ENCODE peak calls at places on chromosomes 7 and 10, in five cellular contexts. X is neuronal stem cell, A is DND-41, K is endothelial cell of umbilical vein, H is GM23248. J is an unnamed sample.
A peak's percentile ranks its signal among the peaks of the same experiment; 100 is the strongest.

GRCh38 chr7:91988213-91988612 is 47.6 kb downstream of the AKAP9 start:
- DNase-seq in X (no peak), A (no peak), K (no peak), H (no peak), J (no peak)

GRCh38 chr10:6498771-6499170 is 81.3 kb downstream of the PRKCQ start:
- DNase-seq in X (no peak), A (peak; percentile 65), K (no peak), H (no peak), J (peak; percentile 13)

GRCh38 chr10:49173201-49173772 is 14.9 kb downstream of the TMEM273 start:
- DNase-seq in X (no peak), A (no peak), K (no peak), H (no peak), J (no peak)

GRCh38 chr7:73705551-73705920 is 13.9 kb downstream of the STX1A start:
- DNase-seq in X (no peak), A (no peak), K (no peak), H (no peak), J (no peak)

GRCh38 chr7:130732980-130733865 is 784 bp downstream of the KLF14 start:
- DNase-seq in X (no peak), A (no peak), K (no peak), H (peak; percentile 41), J (no peak)

GRCh38 chr10:33986515-33986914 is 652.0 kb upstream of the NRP1 start:
- DNase-seq in X (no peak), A (no peak), K (no peak), H (no peak), J (no peak)

GRCh38 chr10:71924771-71925170 is 39.4 kb upstream of the CHST3 start:
- DNase-seq in X (no peak), A (no peak), K (no peak), H (no peak), J (no peak)

GRCh38 chr7:87310790-87311419 is 34.6 kb upstream of the CROT start:
- DNase-seq in X (no peak), A (no peak), K (no peak), H (peak; percentile 80), J (no peak)

GRCh38 chr7:3493499-3493898 is 192.4 kb downstream of the SDK1 start:
- DNase-seq in X (no peak), A (no peak), K (peak; percentile 64), H (peak; percentile 4), J (no peak)

GRCh38 chr10:71847418-71847817 is 3.6 kb downstream of the PSAP start:
- DNase-seq in X (no peak), A (peak; percentile 38), K (no peak), H (no peak), J (no peak)

GRCh38 chr7:90766814-90767564 is 170.9 kb downstream of the CDK14 start:
- DNase-seq in X (peak; percentile 18), A (no peak), K (no peak), H (peak; percentile 91), J (no peak)

GRCh38 chr10:110632591-110633215 is 11.4 kb upstream of the RBM20 start:
- DNase-seq in X (no peak), A (no peak), K (no peak), H (peak; percentile 34), J (no peak)

GRCh38 chr10:129692695-129693094 is 225.7 kb downstream of the MGMT start:
- DNase-seq in X (no peak), A (no peak), K (no peak), H (no peak), J (no peak)

GRCh38 chr10:129693382-129693781 is 226.3 kb downstream of the MGMT start:
- DNase-seq in X (no peak), A (no peak), K (no peak), H (no peak), J (no peak)

GRCh38 chr10:129694184-129694583 is 227.1 kb downstream of the MGMT start:
- DNase-seq in X (no peak), A (no peak), K (no peak), H (no peak), J (no peak)

GRCh38 chr10:129689681-129690080 is 222.6 kb downstream of the MGMT start:
- DNase-seq in X (no peak), A (no peak), K (no peak), H (peak; percentile 45), J (no peak)

GRCh38 chr10:129690248-129691070 is 223.4 kb downstream of the MGMT start:
- DNase-seq in X (no peak), A (no peak), K (no peak), H (peak; percentile 25), J (no peak)
- H2AFZ ChIP-seq in X (no peak overlapping the region), A (no peak overlapping the region), K (no peak overlapping the region), H (peak overlapping the region; percentile 50), J (no peak overlapping the region)

GRCh38 chr10:88232978-88233537 is 350.1 kb downstream of the RNLS start:
- DNase-seq in X (peak; percentile 45), A (no peak), K (no peak), H (no peak), J (no peak)
- H3K27ac ChIP-seq in X (peak overlapping the region; percentile 50), A (no peak overlapping the region), K (no peak overlapping the region), H (no peak overlapping the region), J (no peak overlapping the region)

DNA sequence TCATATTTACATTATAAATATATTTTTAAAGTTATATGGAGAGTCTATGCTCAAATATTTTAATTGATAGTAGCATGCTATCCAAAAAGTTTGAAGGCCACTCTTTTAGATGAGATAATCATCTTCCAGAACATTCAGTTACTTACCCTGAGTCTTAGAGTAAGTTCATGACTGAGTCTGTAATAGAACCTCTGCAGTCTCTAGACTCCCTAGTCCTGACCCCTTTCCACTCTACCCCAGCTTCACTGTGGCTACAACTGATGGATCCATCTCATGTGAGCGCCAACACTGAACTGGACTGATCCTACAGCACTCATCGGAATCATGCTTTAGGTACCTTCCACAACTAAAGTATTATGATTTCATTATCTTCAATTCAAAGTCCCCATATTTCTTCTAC is 10.1 kb downstream of the HACD1 start:
- DNase-seq in X (no peak), A (no peak), K (no peak), H (no peak), J (no peak)
- H2AFZ ChIP-seq in X (no peak overlapping the region), A (no peak overlapping the region), K (no peak overlapping the region), H (no peak overlapping the region), J (no peak overlapping the region)

DNA sequence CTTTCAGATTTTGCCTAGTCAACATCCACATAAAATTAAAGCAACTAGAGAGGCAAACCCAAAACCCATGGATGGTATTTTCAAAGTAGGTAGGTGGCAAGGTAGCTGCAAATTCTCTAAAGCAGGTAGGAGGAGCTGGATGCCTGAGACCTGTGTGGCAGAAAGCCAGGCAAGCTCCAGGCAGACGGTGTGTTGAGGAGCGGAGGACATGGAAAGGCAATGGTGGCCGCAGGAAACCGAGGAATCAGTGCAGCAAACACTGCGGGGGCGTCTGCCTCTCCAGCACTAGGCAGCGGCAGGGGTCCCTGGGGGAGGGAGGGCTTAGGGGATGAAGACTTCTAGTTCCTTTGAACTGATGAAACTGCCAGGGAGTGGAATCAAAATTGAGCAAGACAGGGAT is 101.3 kb downstream of the GALNT11 start:
- DNase-seq in X (no peak), A (no peak), K (no peak), H (no peak), J (no peak)
- H3K27ac ChIP-seq in X (no peak overlapping the region), A (no peak overlapping the region), K (no peak overlapping the region), H (no peak overlapping the region), J (no peak overlapping the region)

GRCh38 chr7:140696024-140696678 is 357 bp upstream of the NDUFB2 start:
- DNase-seq in X (peak; percentile 92), A (peak; percentile 95), K (no peak), H (peak; percentile 98), J (peak; percentile 91)

GRCh38 chr7:140696679-140697446 is at the start of gene NDUFB2:
- DNase-seq in X (peak; percentile 81), A (peak; percentile 69), K (peak; percentile 92), H (peak; percentile 90), J (peak; percentile 81)

GRCh38 chr7:140697447-140698143 is 1.1 kb downstream of the NDUFB2 start:
- DNase-seq in X (no peak), A (no peak), K (no peak), H (peak; percentile 81), J (no peak)

GRCh38 chr7:140694592-140694991 is 1.9 kb upstream of the NDUFB2 start:
- DNase-seq in X (no peak), A (no peak), K (no peak), H (no peak), J (no peak)

DNA sequence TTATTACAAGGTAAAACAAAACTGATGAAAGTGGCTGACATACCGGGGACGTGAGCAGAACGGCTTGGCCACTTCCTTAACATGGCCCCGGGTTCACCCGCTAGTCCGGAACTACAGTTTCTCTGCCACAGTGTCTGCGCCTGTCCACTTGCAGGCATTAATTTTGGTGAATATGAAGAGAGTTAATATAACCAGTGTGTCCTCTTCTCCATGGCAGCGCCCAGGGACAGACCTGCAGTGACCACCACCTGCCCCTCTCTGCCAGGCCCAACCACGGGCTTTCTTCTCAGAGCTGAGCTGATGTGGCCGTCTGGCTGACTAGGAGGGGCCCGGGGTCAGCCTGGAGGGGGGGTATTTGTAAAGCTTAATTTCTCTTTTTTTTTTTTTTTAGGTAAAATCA is 1.1 kb upstream of the NDUFB2 start:
- DNase-seq in X (no peak), A (no peak), K (no peak), H (no peak), J (no peak)
- H2AFZ ChIP-seq in X (no peak overlapping the region), A (no peak overlapping the region), K (no peak overlapping the region), H (peak overlapping the region; percentile 78), J (no peak overlapping the region)

GRCh38 chr7:50330701-50331100 is 26.2 kb downstream of the IKZF1 start:
- DNase-seq in X (no peak), A (no peak), K (no peak), H (no peak), J (peak; percentile 55)
- H3K27ac ChIP-seq in X (no peak overlapping the region), A (peak overlapping the region; percentile 98), K (no peak overlapping the region), H (no peak overlapping the region), J (peak overlapping the region; percentile 80)

GRCh38 chr7:46880508-46881196 is 701.3 kb downstream of the TNS3 start:
- DNase-seq in X (no peak), A (no peak), K (no peak), H (no peak), J (peak; percentile 17)
- H2AFZ ChIP-seq in X (no peak overlapping the region), A (no peak overlapping the region), K (no peak overlapping the region), H (no peak overlapping the region), J (peak overlapping the region; percentile 58)

GRCh38 chr10:104273291-104273690 is 4.3 kb downstream of the GSTO2 start:
- DNase-seq in X (no peak), A (no peak), K (no peak), H (peak; percentile 73), J (no peak)

GRCh38 chr10:104264783-104265182 is 4.2 kb upstream of the GSTO2 start:
- DNase-seq in X (no peak), A (no peak), K (no peak), H (no peak), J (no peak)

GRCh38 chr10:104262055-104262454 is 6.9 kb upstream of the GSTO2 start:
- DNase-seq in X (no peak), A (no peak), K (no peak), H (no peak), J (no peak)

GRCh38 chr10:104268691-104269645 is at the start of gene GSTO2:
- DNase-seq in X (peak; percentile 94), A (peak; percentile 99), K (peak; percentile 98), H (peak; percentile 62), J (peak; percentile 99)

GRCh38 chr10:104267721-104268690 is 978 bp upstream of the GSTO2 start:
- DNase-seq in X (no peak), A (no peak), K (no peak), H (no peak), J (peak; percentile 4)
- H3K27ac ChIP-seq in X (no peak overlapping the region), A (peak overlapping the region; percentile 87), K (peak overlapping the region; percentile 84), H (peak overlapping the region; percentile 7), J (peak overlapping the region; percentile 47)

J was measured in OCI-LY7.